ENCODE peak calls at places on chromosomes 16 and 17, in five cellular contexts. One of them, this sample, is unnamed.

GRCh38 chr17:63445571-63446217 is 412 bp downstream of the CYB561 start:
- DNase-seq in Peyer's patch: no peak
- DNase-seq in endodermal cell: peak; percentile 96
- DNase-seq in sigmoid colon: no peak
- DNase-seq in tibial nerve: no peak
- DNase-seq in this sample: no peak

GRCh38 chr17:62188713-62189112 is 123.6 kb upstream of the MED13 start:
- DNase-seq in sigmoid colon: no peak
- DNase-seq in Peyer's patch: no peak
- DNase-seq in endodermal cell: no peak
- DNase-seq in tibial nerve: no peak
- DNase-seq in this sample: no peak

GRCh38 chr16:89019511-89019910 is 42.5 kb upstream of the CBFA2T3 start:
- DNase-seq in tibial nerve: no peak
- DNase-seq in sigmoid colon: peak; percentile 52
- DNase-seq in endodermal cell: peak; percentile 29
- DNase-seq in Peyer's patch: no peak
- DNase-seq in this sample: no peak

GRCh38 chr16:72940886-72941285 is 107.0 kb downstream of the ZFHX3 start:
- DNase-seq in tibial nerve: no peak
- DNase-seq in Peyer's patch: no peak
- DNase-seq in endodermal cell: no peak
- DNase-seq in sigmoid colon: peak; percentile 53
- DNase-seq in this sample: no peak

GRCh38 chr16:11597268-11597690 is 10.6 kb upstream of the LITAF start:
- DNase-seq in endodermal cell: no peak
- DNase-seq in tibial nerve: no peak
- DNase-seq in Peyer's patch: no peak
- DNase-seq in sigmoid colon: no peak
- DNase-seq in this sample: peak; percentile 77

GRCh38 chr17:47999612-48000011 is 28.7 kb downstream of the CDK5RAP3 start:
- DNase-seq in endodermal cell: peak; percentile 79
- DNase-seq in tibial nerve: no peak
- DNase-seq in sigmoid colon: no peak
- DNase-seq in Peyer's patch: no peak
- DNase-seq in this sample: peak; percentile 49

GRCh38 chr17:75876190-75876937 is 2.0 kb downstream of the TRIM47 start:
- DNase-seq in tibial nerve: no peak
- DNase-seq in Peyer's patch: peak; percentile 81
- DNase-seq in endodermal cell: peak; percentile 89
- DNase-seq in sigmoid colon: peak; percentile 77
- DNase-seq in this sample: no peak

GRCh38 chr17:62714016-62714777 is 86.7 kb downstream of the MRC2 start:
- DNase-seq in endodermal cell: peak; percentile 45
- DNase-seq in tibial nerve: no peak
- DNase-seq in Peyer's patch: no peak
- DNase-seq in sigmoid colon: peak; percentile 26
- DNase-seq in this sample: no peak

GRCh38 chr16:4947722-4948503 is 10.2 kb upstream of the SEC14L5 start:
- DNase-seq in endodermal cell: peak; percentile 95
- DNase-seq in Peyer's patch: no peak
- DNase-seq in tibial nerve: no peak
- DNase-seq in sigmoid colon: no peak
- DNase-seq in this sample: peak; percentile 92

GRCh38 chr16:4946917-4947316 is 10.0 kb upstream of the PPL start:
- DNase-seq in sigmoid colon: no peak
- DNase-seq in endodermal cell: no peak
- DNase-seq in tibial nerve: no peak
- DNase-seq in Peyer's patch: no peak
- DNase-seq in this sample: no peak

GRCh38 chr16:4942481-4942880 is 5.5 kb upstream of the PPL start:
- DNase-seq in endodermal cell: no peak
- DNase-seq in Peyer's patch: no peak
- DNase-seq in tibial nerve: no peak
- DNase-seq in sigmoid colon: no peak
- DNase-seq in this sample: no peak

GRCh38 chr16:4945560-4946502 is 8.9 kb upstream of the PPL start:
- DNase-seq in sigmoid colon: peak; percentile 75
- DNase-seq in Peyer's patch: no peak
- DNase-seq in endodermal cell: no peak
- DNase-seq in tibial nerve: peak; percentile 41
- DNase-seq in this sample: peak; percentile 62

GRCh38 chr16:4944333-4945281 is 7.7 kb upstream of the PPL start:
- DNase-seq in tibial nerve: peak; percentile 87
- DNase-seq in Peyer's patch: peak; percentile 29
- DNase-seq in sigmoid colon: peak; percentile 98
- DNase-seq in endodermal cell: peak; percentile 93
- DNase-seq in this sample: peak; percentile 97
- H3K4me3 ChIP-seq in tibial nerve: no peak overlapping the region
- H3K4me3 ChIP-seq in Peyer's patch: no peak overlapping the region
- H3K4me3 ChIP-seq in sigmoid colon: peak overlapping the region; percentile 8
- H3K4me3 ChIP-seq in endodermal cell: no peak overlapping the region
- H3K4me3 ChIP-seq in this sample: no peak overlapping the region

GRCh38 chr16:1286492-1287094 is 22.8 kb upstream of the UBE2I start:
- DNase-seq in sigmoid colon: no peak
- DNase-seq in tibial nerve: no peak
- DNase-seq in endodermal cell: no peak
- DNase-seq in Peyer's patch: no peak
- DNase-seq in this sample: no peak

GRCh38 chr16:1287982-1288670 is 21.3 kb upstream of the UBE2I start:
- DNase-seq in endodermal cell: no peak
- DNase-seq in sigmoid colon: no peak
- DNase-seq in tibial nerve: no peak
- DNase-seq in Peyer's patch: no peak
- DNase-seq in this sample: no peak

GRCh38 chr16:1283996-1284592 is 25.3 kb upstream of the UBE2I start:
- DNase-seq in endodermal cell: no peak
- DNase-seq in tibial nerve: no peak
- DNase-seq in Peyer's patch: no peak
- DNase-seq in sigmoid colon: no peak
- DNase-seq in this sample: no peak

GRCh38 chr16:1283296-1283695 is 26.1 kb upstream of the UBE2I start:
- DNase-seq in Peyer's patch: no peak
- DNase-seq in endodermal cell: no peak
- DNase-seq in sigmoid colon: no peak
- DNase-seq in tibial nerve: no peak
- DNase-seq in this sample: no peak

GRCh38 chr16:1285669-1286491 is 23.6 kb upstream of the UBE2I start:
- DNase-seq in tibial nerve: no peak
- DNase-seq in endodermal cell: peak; percentile 71
- DNase-seq in Peyer's patch: no peak
- DNase-seq in sigmoid colon: no peak
- DNase-seq in this sample: no peak
- TF ChIP-seq CTCF in tibial nerve: no peak
- TF ChIP-seq CTCF in endodermal cell: peak; percentile 64
- TF ChIP-seq CTCF in Peyer's patch: no peak
- TF ChIP-seq CTCF in sigmoid colon: no peak
- TF ChIP-seq CTCF in this sample: no peak

GRCh38 chr16:75252049-75252864 is 833 bp upstream of the BCAR1 start:
- DNase-seq in sigmoid colon: peak; percentile 66
- DNase-seq in Peyer's patch: no peak
- DNase-seq in tibial nerve: no peak
- DNase-seq in endodermal cell: no peak
- DNase-seq in this sample: no peak
- H3K4me3 ChIP-seq in sigmoid colon: peak overlapping the region; percentile 87
- H3K4me3 ChIP-seq in Peyer's patch: peak overlapping the region; percentile 77
- H3K4me3 ChIP-seq in tibial nerve: peak overlapping the region; percentile 81
- H3K4me3 ChIP-seq in endodermal cell: peak overlapping the region; percentile 49
- H3K4me3 ChIP-seq in this sample: no peak overlapping the region

GRCh38 chr16:22358000-22358399 is 16.4 kb downstream of the CDR2 start:
- DNase-seq in Peyer's patch: peak; percentile 25
- DNase-seq in sigmoid colon: no peak
- DNase-seq in endodermal cell: no peak
- DNase-seq in tibial nerve: no peak
- DNase-seq in this sample: no peak
- TF ChIP-seq CTCF in Peyer's patch: no peak
- TF ChIP-seq CTCF in sigmoid colon: no peak
- TF ChIP-seq CTCF in endodermal cell: no peak
- TF ChIP-seq CTCF in tibial nerve: no peak
- TF ChIP-seq CTCF in this sample: no peak

GRCh38 chr17:81483085-81483861 is 29.3 kb downstream of the ACTG1 start:
- DNase-seq in tibial nerve: no peak
- DNase-seq in sigmoid colon: peak; percentile 80
- DNase-seq in Peyer's patch: peak; percentile 75
- DNase-seq in endodermal cell: peak; percentile 80
- DNase-seq in this sample: no peak

GRCh38 chr17:81483862-81484194 is 28.8 kb downstream of the ACTG1 start:
- DNase-seq in tibial nerve: no peak
- DNase-seq in sigmoid colon: no peak
- DNase-seq in Peyer's patch: no peak
- DNase-seq in endodermal cell: no peak
- DNase-seq in this sample: no peak

GRCh38 chr17:81481011-81481799 is 31.4 kb downstream of the ACTG1 start:
- DNase-seq in tibial nerve: peak; percentile 53
- DNase-seq in sigmoid colon: peak; percentile 82
- DNase-seq in Peyer's patch: peak; percentile 29
- DNase-seq in endodermal cell: peak; percentile 81
- DNase-seq in this sample: no peak

GRCh38 chr17:81481815-81482505 is 30.6 kb downstream of the ACTG1 start:
- DNase-seq in sigmoid colon: no peak
- DNase-seq in Peyer's patch: no peak
- DNase-seq in tibial nerve: no peak
- DNase-seq in endodermal cell: no peak
- DNase-seq in this sample: no peak

DNA sequence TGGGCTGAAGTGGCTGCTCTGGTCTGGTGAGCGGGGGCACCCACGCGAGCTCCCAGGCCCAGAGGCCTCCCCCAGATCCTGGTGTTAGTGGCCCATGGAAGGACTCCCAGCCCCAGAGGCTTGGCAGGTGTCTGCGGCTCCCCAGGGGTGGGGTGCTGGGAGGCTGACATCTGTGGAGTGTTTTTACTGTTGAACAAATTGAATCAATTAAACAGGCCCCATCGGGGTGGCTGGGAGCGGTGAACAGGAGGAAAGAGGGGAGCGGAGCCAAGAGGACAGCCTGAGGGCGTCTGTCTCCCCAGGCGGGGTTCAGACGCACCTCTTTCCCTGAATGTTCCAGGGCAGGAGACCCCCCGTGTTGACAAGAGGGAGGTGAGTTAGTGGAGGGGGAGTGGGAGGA is 29.9 kb downstream of the ACTG1 start:
- DNase-seq in Peyer's patch: no peak
- DNase-seq in endodermal cell: no peak
- DNase-seq in sigmoid colon: no peak
- DNase-seq in tibial nerve: no peak
- DNase-seq in this sample: no peak
- H3K4me3 ChIP-seq in Peyer's patch: no peak overlapping the region
- H3K4me3 ChIP-seq in endodermal cell: no peak overlapping the region
- H3K4me3 ChIP-seq in sigmoid colon: no peak overlapping the region
- H3K4me3 ChIP-seq in tibial nerve: no peak overlapping the region
- H3K4me3 ChIP-seq in this sample: no peak overlapping the region

GRCh38 chr16:526181-527014 is 1.1 kb upstream of the CAPN15 start:
- DNase-seq in Peyer's patch: no peak
- DNase-seq in endodermal cell: peak; percentile 81
- DNase-seq in sigmoid colon: peak; percentile 77
- DNase-seq in tibial nerve: no peak
- DNase-seq in this sample: peak; percentile 52

GRCh38 chr16:528111-529011 is 849 bp downstream of the CAPN15 start:
- DNase-seq in sigmoid colon: no peak
- DNase-seq in endodermal cell: peak; percentile 68
- DNase-seq in tibial nerve: no peak
- DNase-seq in Peyer's patch: peak; percentile 30
- DNase-seq in this sample: peak; percentile 86

GRCh38 chr16:529012-529575 is 1.6 kb downstream of the CAPN15 start:
- DNase-seq in endodermal cell: no peak
- DNase-seq in sigmoid colon: no peak
- DNase-seq in Peyer's patch: peak; percentile 30
- DNase-seq in tibial nerve: no peak
- DNase-seq in this sample: no peak

GRCh38 chr16:525520-526180 is 1.9 kb upstream of the CAPN15 start:
- DNase-seq in Peyer's patch: no peak
- DNase-seq in tibial nerve: no peak
- DNase-seq in endodermal cell: no peak
- DNase-seq in sigmoid colon: no peak
- DNase-seq in this sample: peak; percentile 76

GRCh38 chr16:527015-527903 is at the start of gene CAPN15:
- DNase-seq in Peyer's patch: peak; percentile 79
- DNase-seq in sigmoid colon: peak; percentile 94
- DNase-seq in endodermal cell: peak; percentile 94
- DNase-seq in tibial nerve: peak; percentile 74
- DNase-seq in this sample: peak; percentile 87
- TF ChIP-seq CTCF in Peyer's patch: peak; percentile 11
- TF ChIP-seq CTCF in sigmoid colon: peak; percentile 37
- TF ChIP-seq CTCF in endodermal cell: peak; percentile 64
- TF ChIP-seq CTCF in tibial nerve: peak; percentile 78
- TF ChIP-seq CTCF in this sample: no peak

GRCh38 chr17:27382025-27382424 is 74.2 kb upstream of the KSR1 start:
- DNase-seq in tibial nerve: no peak
- DNase-seq in endodermal cell: peak; percentile 30
- DNase-seq in Peyer's patch: no peak
- DNase-seq in sigmoid colon: no peak
- DNase-seq in this sample: no peak

GRCh38 chr17:27378482-27379200 is 77.6 kb upstream of the KSR1 start:
- DNase-seq in endodermal cell: peak; percentile 20
- DNase-seq in Peyer's patch: no peak
- DNase-seq in tibial nerve: no peak
- DNase-seq in sigmoid colon: peak; percentile 70
- DNase-seq in this sample: no peak

GRCh38 chr17:27380551-27380950 is 75.7 kb upstream of the KSR1 start:
- DNase-seq in tibial nerve: no peak
- DNase-seq in Peyer's patch: no peak
- DNase-seq in sigmoid colon: no peak
- DNase-seq in endodermal cell: no peak
- DNase-seq in this sample: no peak

GRCh38 chr17:27379863-27380533 is 76.2 kb upstream of the KSR1 start:
- DNase-seq in sigmoid colon: peak; percentile 85
- DNase-seq in Peyer's patch: no peak
- DNase-seq in endodermal cell: peak; percentile 31
- DNase-seq in tibial nerve: peak; percentile 29
- DNase-seq in this sample: no peak

DNA sequence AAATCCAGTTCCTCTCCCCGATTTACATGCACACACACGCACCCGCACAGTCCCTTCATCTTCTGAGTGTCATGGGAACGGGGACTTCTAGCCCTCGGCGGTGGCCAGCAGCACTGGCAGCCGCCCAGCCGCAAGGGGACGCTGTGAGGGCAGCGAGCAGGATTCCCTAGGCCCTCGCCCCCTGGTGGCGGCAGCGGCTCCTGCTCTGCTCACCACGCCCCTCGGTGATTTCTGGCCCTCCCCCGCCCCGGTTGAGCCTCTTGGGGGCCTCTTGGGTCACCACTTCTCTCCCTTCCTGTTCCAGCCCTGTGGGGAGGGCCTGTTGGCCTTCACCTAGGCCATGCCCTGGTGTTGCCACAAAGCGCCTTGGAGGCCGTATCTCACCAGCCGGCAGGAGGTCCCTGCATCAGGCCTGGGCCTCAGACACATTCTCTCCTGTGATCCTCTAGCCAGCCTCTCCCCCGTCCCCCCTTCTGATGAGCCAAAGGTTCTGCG is 75.2 kb upstream of the KSR1 start:
- DNase-seq in endodermal cell: peak; percentile 96
- DNase-seq in tibial nerve: no peak
- DNase-seq in Peyer's patch: peak; percentile 77
- DNase-seq in sigmoid colon: peak; percentile 68
- DNase-seq in this sample: peak; percentile 90
- H3K4me3 ChIP-seq in endodermal cell: no peak overlapping the region
- H3K4me3 ChIP-seq in tibial nerve: no peak overlapping the region
- H3K4me3 ChIP-seq in Peyer's patch: no peak overlapping the region
- H3K4me3 ChIP-seq in sigmoid colon: no peak overlapping the region
- H3K4me3 ChIP-seq in this sample: no peak overlapping the region